ENCODE peak calls at places on chromosomes 7 and 10, in nine cellular contexts. D, L, A, I, Z, S, P, E and K are unnamed samples.

GRCh38 chr7:122679813-122680212 is 19.1 kb downstream of the RNF133 start:
- DNase-seq in D (no peak), L (no peak), A (no peak), I (no peak), Z (no peak), S (no peak), P (no peak), E (no peak), K (no peak)

GRCh38 chr7:155369-156000 is 36.9 kb upstream of the FAM20C start:
- DNase-seq in D (no peak), L (no peak), A (peak; percentile 35), I (no peak), Z (peak; percentile 44), S (no peak), P (no peak), E (no peak), K (no peak)

GRCh38 chr10:49781247-49781646 is 19.1 kb upstream of the OGDHL start:
- DNase-seq in D (no peak), L (no peak), A (peak; percentile 59), I (no peak), Z (peak; percentile 42), S (no peak), P (no peak), E (peak; percentile 15), K (no peak)

GRCh38 chr10:986881-987634 is 1.2 kb upstream of the GTPBP4 start:
- DNase-seq in D (no peak), L (no peak), A (peak; percentile 72), I (no peak), Z (peak; percentile 81), S (no peak), P (no peak), E (peak; percentile 74), K (no peak)

GRCh38 chr10:72292223-72292691 is 18.5 kb downstream of the DDIT4 start:
- DNase-seq in D (peak; percentile 37), L (peak; percentile 64), A (no peak), I (no peak), Z (peak; percentile 32), S (no peak), P (no peak), E (no peak), K (no peak)

GRCh38 chr10:99172130-99172738 is 63.4 kb downstream of the HPSE2 start:
- DNase-seq in D (peak; percentile 22), L (peak; percentile 80), A (peak; percentile 82), I (peak; percentile 7), Z (peak; percentile 85), S (no peak), P (peak; percentile 49), E (peak; percentile 8), K (peak; percentile 46)

GRCh38 chr10:97608991-97609561 is 19.6 kb downstream of the C10orf62 start:
- DNase-seq in D (no peak), L (no peak), A (no peak), I (no peak), Z (no peak), S (no peak), P (no peak), E (no peak), K (no peak)

GRCh38 chr7:76202666-76203030 is 952 bp downstream of the SRRM3 start:
- DNase-seq in D (no peak), L (no peak), A (no peak), I (no peak), Z (no peak), S (no peak), P (no peak), E (no peak), K (no peak)

GRCh38 chr7:108104324-108104723 is 25.8 kb downstream of the LAMB4 start:
- DNase-seq in D (no peak), L (no peak), A (peak; percentile 83), I (no peak), Z (no peak), S (no peak), P (no peak), E (no peak), K (no peak)

GRCh38 chr7:30789334-30789711 is 18.1 kb downstream of the MINDY4 start:
- DNase-seq in D (no peak), L (no peak), A (peak; percentile 96), I (no peak), Z (peak; percentile 97), S (no peak), P (no peak), E (peak; percentile 74), K (no peak)

GRCh38 chr7:139034855-139035587 is 821 bp downstream of the ZC3HAV1L start:
- DNase-seq in D (peak; percentile 9), L (peak; percentile 49), A (peak; percentile 63), I (no peak), Z (peak; percentile 69), S (peak; percentile 64), P (peak; percentile 85), E (peak; percentile 26), K (no peak)
- H3K4me3 ChIP-seq in D (peak overlapping the region; percentile 52), L (peak overlapping the region; percentile 90), A (peak overlapping the region; percentile 70), I (peak overlapping the region; percentile 76), Z (peak overlapping the region; percentile 89), S (peak overlapping the region; percentile 92), P (peak overlapping the region; percentile 77), E (peak overlapping the region; percentile 62), K (peak overlapping the region; percentile 63)

GRCh38 chr7:158473946-158474345 is 113.7 kb downstream of the PTPRN2 start:
- DNase-seq in D (no peak), L (no peak), A (no peak), I (no peak), Z (no peak), S (no peak), P (no peak), E (no peak), K (no peak)

GRCh38 chr7:158474488-158474887 is 113.1 kb downstream of the PTPRN2 start:
- DNase-seq in D (no peak), L (no peak), A (no peak), I (no peak), Z (no peak), S (no peak), P (no peak), E (no peak), K (no peak)

GRCh38 chr7:158473238-158473637 is 114.4 kb downstream of the PTPRN2 start:
- DNase-seq in D (no peak), L (no peak), A (no peak), I (no peak), Z (no peak), S (no peak), P (no peak), E (no peak), K (no peak)

GRCh38 chr7:158471716-158472115 is 115.9 kb downstream of the PTPRN2 start:
- DNase-seq in D (no peak), L (no peak), A (no peak), I (no peak), Z (no peak), S (no peak), P (no peak), E (no peak), K (no peak)

DNA sequence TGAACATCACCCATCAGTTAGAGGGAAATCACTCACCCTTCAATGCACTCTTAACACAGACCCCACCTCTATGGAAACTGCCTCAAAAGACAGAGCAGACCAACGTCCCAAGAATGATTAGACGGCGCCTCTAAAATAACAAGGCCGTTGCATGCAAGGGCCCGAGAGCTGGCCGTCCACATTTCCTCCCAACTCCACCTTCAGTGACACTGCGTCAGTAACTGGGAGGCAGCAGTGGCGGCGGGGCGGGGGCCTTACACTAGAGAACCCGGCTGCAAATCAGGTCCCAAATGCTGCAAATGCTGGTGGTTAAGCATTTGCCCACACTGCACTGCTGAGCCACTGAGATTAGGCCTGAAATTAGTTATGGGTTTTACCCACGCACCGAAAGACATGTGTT is 115.0 kb downstream of the PTPRN2 start:
- DNase-seq in D (no peak), L (no peak), A (no peak), I (no peak), Z (no peak), S (no peak), P (no peak), E (no peak), K (no peak)
- H3K4me3 ChIP-seq in D (no peak overlapping the region), L (no peak overlapping the region), A (no peak overlapping the region), I (no peak overlapping the region), Z (no peak overlapping the region), S (no peak overlapping the region), P (no peak overlapping the region), E (no peak overlapping the region), K (no peak overlapping the region)

GRCh38 chr7:39269034-39269433 is 291.3 kb downstream of the POU6F2 start:
- DNase-seq in D (no peak), L (no peak), A (no peak), I (no peak), Z (no peak), S (no peak), P (no peak), E (no peak), K (no peak)
- H3K4me3 ChIP-seq in D (no peak overlapping the region), L (no peak overlapping the region), A (no peak overlapping the region), I (no peak overlapping the region), Z (no peak overlapping the region), S (no peak overlapping the region), P (no peak overlapping the region), E (no peak overlapping the region), K (no peak overlapping the region)

GRCh38 chr7:24477807-24478655 is 95.2 kb upstream of the PALS2 start:
- DNase-seq in D (no peak), L (peak; percentile 66), A (peak; percentile 88), I (no peak), Z (peak; percentile 88), S (no peak), P (peak; percentile 63), E (peak; percentile 95), K (peak; percentile 26)
- H3K4me3 ChIP-seq in D (no peak overlapping the region), L (no peak overlapping the region), A (no peak overlapping the region), I (no peak overlapping the region), Z (peak overlapping the region; percentile 23), S (no peak overlapping the region), P (no peak overlapping the region), E (no peak overlapping the region), K (no peak overlapping the region)